ENCODE peak calls at places on chromosomes 12 and 14, in eight cellular contexts. G is body of pancreas; N is pancreas; T is stimulated activated CD4-positive, alpha-beta T cell treated with anti-CD3 and anti-CD28 coated beads, Interleukin-15, amount 100 ng/mL, for 1 hour; V is HFFc6; I is neural progenitor cell; S is HS-5; W is Karpas-422. C is an unnamed sample.

GRCh38 chr12:58919271-58920101 is 818 bp downstream of the LRIG3 start:
- DNase-seq in S (no peak), W (no peak), N (peak; percentile 86), G (peak; percentile 62), T (no peak), I (peak; percentile 60), V (no peak), C (no peak)

GRCh38 chr14:92435154-92435553 is 78.4 kb upstream of the RIN3 start:
- DNase-seq in S (no peak), V (no peak), N (no peak), T (no peak), W (no peak), G (no peak), I (no peak), C (no peak)

GRCh38 chr14:41303506-41303905 is 303.2 kb upstream of the LRFN5 start:
- DNase-seq in V (no peak), W (no peak), S (no peak), I (no peak), G (no peak), N (no peak), T (no peak), C (no peak)

GRCh38 chr14:60253649-60254048 is 4.6 kb downstream of the PPM1A start:
- DNase-seq in I (no peak), S (no peak), T (no peak), N (no peak), W (no peak), V (no peak), G (no peak), C (no peak)

GRCh38 chr12:67501362-67501761 is 147.2 kb upstream of the DYRK2 start:
- DNase-seq in G (no peak), T (no peak), S (no peak), V (no peak), I (no peak), N (no peak), W (no peak), C (no peak)

GRCh38 chr14:77647853-77648252 is 31.4 kb upstream of the SPTLC2 start:
- DNase-seq in N (no peak), I (no peak), V (no peak), T (no peak), S (no peak), W (no peak), G (no peak), C (no peak)

GRCh38 chr12:116287850-116288301 is 10.4 kb upstream of the MED13L start:
- DNase-seq in W (no peak), I (no peak), N (no peak), T (no peak), G (no peak), S (no peak), V (no peak), C (no peak)

GRCh38 chr14:102344485-102344884 is 18.2 kb downstream of the CINP start:
- DNase-seq in N (no peak), V (no peak), W (no peak), T (no peak), G (no peak), S (no peak), I (no peak), C (no peak)

GRCh38 chr12:131862994-131863710 is 31.3 kb upstream of the ULK1 start:
- DNase-seq in W (no peak), T (no peak), V (no peak), G (no peak), S (no peak), N (no peak), I (peak; percentile 61), C (no peak)

GRCh38 chr14:104754213-104754851 is 1.4 kb downstream of the SIVA1 start:
- DNase-seq in W (no peak), N (peak; percentile 25), G (no peak), S (no peak), V (no peak), I (no peak), T (no peak), C (no peak)

GRCh38 chr14:54712371-54712998 is 145.6 kb downstream of the SAMD4A start:
- DNase-seq in V (no peak), G (no peak), N (no peak), I (no peak), S (no peak), W (no peak), T (no peak), C (no peak)

GRCh38 chr12:31118347-31118830 is 44.7 kb downstream of the DDX11 start:
- DNase-seq in S (no peak), G (no peak), N (peak; percentile 82), I (peak; percentile 68), W (no peak), T (no peak), V (no peak), C (no peak)

GRCh38 chr14:92944976-92945375 is 22.0 kb downstream of the CHGA start:
- DNase-seq in G (no peak), N (peak; percentile 65), V (no peak), T (no peak), I (no peak), S (no peak), W (no peak), C (no peak)

GRCh38 chr12:21451529-21451928 is 14.1 kb downstream of the PYROXD1 start:
- DNase-seq in W (no peak), I (no peak), G (no peak), T (no peak), S (no peak), V (peak; percentile 40), N (no peak), C (no peak)

GRCh38 chr14:66662374-66662773 is 154.4 kb downstream of the GPHN start:
- DNase-seq in T (no peak), W (peak; percentile 66), I (peak; percentile 38), N (no peak), S (no peak), V (no peak), G (no peak), C (no peak)

GRCh38 chr12:81797100-81797499 is 38.0 kb upstream of the PPFIA2 start:
- DNase-seq in T (no peak), W (peak; percentile 73), S (no peak), V (no peak), G (no peak), I (peak; percentile 38), N (no peak), C (no peak)

GRCh38 chr14:76584271-76584702 is 177.0 kb upstream of the VASH1 start:
- DNase-seq in N (peak; percentile 84), V (no peak), T (no peak), S (no peak), G (peak; percentile 78), I (no peak), W (no peak), C (no peak)

GRCh38 chr12:75759842-75760260 is 248.4 kb upstream of the KRR1 start:
- DNase-seq in T (no peak), W (no peak), I (no peak), S (peak; percentile 87), V (peak; percentile 85), N (no peak), G (no peak), C (no peak)

GRCh38 chr14:104797112-104798044 is 1.8 kb upstream of the AKT1 start:
- DNase-seq in I (peak; percentile 56), T (no peak), G (peak; percentile 53), S (no peak), V (no peak), N (no peak), W (peak; percentile 67), C (no peak)

GRCh38 chr12:42935756-42936155 is 346.2 kb upstream of the PRICKLE1 start:
- DNase-seq in W (no peak), I (no peak), T (no peak), S (no peak), G (no peak), V (peak; percentile 5), N (no peak), C (no peak)

C was measured in T follicular helper cell.